ENCODE peak calls at places on chromosomes 13 and 19, in five cellular contexts. D, S, Q, B and O are unnamed samples.

GRCh38 chr13:48660356-48661076 is 6.8 kb downstream of the CYSLTR2 start:
- DNase-seq in D (no peak), S (no peak), Q (no peak), B (no peak), O (no peak)

GRCh38 chr19:3054972-3055740 is 7.1 kb downstream of the TLE5 start:
- DNase-seq in D (no peak), S (no peak), Q (no peak), B (no peak), O (no peak)

GRCh38 chr13:99371956-99372355 is 64.8 kb upstream of the GPR183 start:
- DNase-seq in D (peak), S (no peak), Q (no peak), B (peak), O (no peak)

GRCh38 chr19:47699360-47699917 is 13.8 kb upstream of the EHD2 start:
- DNase-seq in D (peak), S (no peak), Q (peak), B (no peak), O (peak)

GRCh38 chr19:50933640-50934039 is 19.2 kb downstream of the KLK5 start:
- DNase-seq in D (no peak), S (no peak), Q (no peak), B (no peak), O (no peak)

GRCh38 chr19:45406957-45407375 is 522 bp downstream of the POLR1G start:
- DNase-seq in D (no peak), S (no peak), Q (no peak), B (no peak), O (no peak)

GRCh38 chr19:13018037-13018914 is 23.0 kb downstream of the NFIX start:
- DNase-seq in D (no peak), S (no peak), Q (peak), B (no peak), O (peak)

GRCh38 chr13:97391201-97391600 is 42.8 kb upstream of the RAP2A start:
- DNase-seq in D (no peak), S (no peak), Q (no peak), B (no peak), O (no peak)

GRCh38 chr13:43991773-43992201 is 112.1 kb downstream of the LACC1 start:
- DNase-seq in D (no peak), S (no peak), Q (no peak), B (no peak), O (no peak)

GRCh38 chr13:20475927-20476691 is 49.5 kb downstream of the CRYL1 start:
- DNase-seq in D (peak), S (no peak), Q (no peak), B (peak), O (no peak)

DNA sequence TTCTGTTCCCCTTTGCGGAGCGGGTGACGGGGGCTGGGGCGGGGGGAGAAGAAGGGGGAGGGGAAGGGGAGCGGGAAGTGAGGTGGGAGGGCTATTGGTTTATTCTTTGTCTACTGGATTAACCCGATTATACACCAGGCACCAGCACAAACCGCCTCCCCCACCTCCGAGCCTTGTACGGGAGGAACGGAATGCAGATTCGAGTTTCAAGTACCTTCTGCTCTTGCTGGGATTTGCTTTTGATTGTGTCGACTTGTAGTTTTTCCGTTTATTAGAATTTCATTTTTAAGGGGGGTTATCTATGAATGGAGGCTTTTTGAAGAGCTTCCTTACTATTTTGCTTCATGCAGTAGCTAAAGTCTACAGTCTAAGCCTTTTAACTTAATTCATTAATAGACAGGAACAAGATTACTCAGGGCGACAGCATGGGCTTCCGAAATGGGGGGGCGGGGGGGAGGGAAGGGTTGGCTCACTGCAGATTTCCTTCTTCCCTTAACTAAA is 895 bp upstream of the SPRY2 start:
- DNase-seq in D (no peak), S (no peak), Q (peak), B (peak), O (peak)
- H3K4me3 ChIP-seq in D (peak), S (peak), Q (peak), B (no peak), O (peak)

DNA sequence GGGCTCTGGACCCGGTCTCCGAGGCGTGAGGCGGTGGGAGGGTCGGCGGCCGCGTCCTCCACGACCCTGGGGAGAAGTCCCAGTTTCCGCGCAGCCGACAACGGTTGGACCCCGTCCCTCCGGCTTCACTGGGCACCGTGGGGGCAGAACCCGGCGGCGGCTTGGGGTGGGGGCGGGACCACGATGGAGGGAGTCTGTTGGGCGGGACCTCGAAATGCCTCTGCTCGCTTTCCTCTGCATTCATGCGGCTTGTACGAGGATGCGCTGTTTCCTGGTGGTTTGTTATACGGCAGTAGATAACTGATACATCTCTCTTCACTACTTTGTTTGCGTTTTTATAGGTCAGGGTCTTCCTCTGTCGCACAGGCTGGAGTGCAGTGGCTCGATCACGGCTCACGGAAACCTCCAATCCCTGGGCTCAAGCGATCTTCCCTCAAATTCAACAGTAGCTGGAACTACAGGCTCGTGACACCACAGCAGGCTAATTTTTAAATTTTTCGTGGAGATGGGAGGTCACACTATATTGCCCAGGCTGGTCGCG is 24.6 kb upstream of the ZNF846 start:
- DNase-seq in D (peak), S (peak), Q (no peak), B (no peak), O (peak)
- H3K4me3 ChIP-seq in D (peak), S (peak), Q (peak), B (peak), O (peak)

GRCh38 chr19:2050349-2050990 is 574 bp downstream of the MKNK2 start:
- DNase-seq in D (no peak), S (no peak), Q (peak), B (peak), O (no peak)

GRCh38 chr19:2050991-2051770 is at the start of gene MKNK2:
- DNase-seq in D (peak), S (peak), Q (peak), B (peak), O (peak)

GRCh38 chr19:2053601-2054389 is 2.8 kb upstream of the MKNK2 start:
- DNase-seq in D (no peak), S (no peak), Q (no peak), B (peak), O (peak)

GRCh38 chr19:2049741-2050348 is 1.2 kb downstream of the MKNK2 start:
- DNase-seq in D (peak), S (no peak), Q (peak), B (peak), O (peak)

DNA sequence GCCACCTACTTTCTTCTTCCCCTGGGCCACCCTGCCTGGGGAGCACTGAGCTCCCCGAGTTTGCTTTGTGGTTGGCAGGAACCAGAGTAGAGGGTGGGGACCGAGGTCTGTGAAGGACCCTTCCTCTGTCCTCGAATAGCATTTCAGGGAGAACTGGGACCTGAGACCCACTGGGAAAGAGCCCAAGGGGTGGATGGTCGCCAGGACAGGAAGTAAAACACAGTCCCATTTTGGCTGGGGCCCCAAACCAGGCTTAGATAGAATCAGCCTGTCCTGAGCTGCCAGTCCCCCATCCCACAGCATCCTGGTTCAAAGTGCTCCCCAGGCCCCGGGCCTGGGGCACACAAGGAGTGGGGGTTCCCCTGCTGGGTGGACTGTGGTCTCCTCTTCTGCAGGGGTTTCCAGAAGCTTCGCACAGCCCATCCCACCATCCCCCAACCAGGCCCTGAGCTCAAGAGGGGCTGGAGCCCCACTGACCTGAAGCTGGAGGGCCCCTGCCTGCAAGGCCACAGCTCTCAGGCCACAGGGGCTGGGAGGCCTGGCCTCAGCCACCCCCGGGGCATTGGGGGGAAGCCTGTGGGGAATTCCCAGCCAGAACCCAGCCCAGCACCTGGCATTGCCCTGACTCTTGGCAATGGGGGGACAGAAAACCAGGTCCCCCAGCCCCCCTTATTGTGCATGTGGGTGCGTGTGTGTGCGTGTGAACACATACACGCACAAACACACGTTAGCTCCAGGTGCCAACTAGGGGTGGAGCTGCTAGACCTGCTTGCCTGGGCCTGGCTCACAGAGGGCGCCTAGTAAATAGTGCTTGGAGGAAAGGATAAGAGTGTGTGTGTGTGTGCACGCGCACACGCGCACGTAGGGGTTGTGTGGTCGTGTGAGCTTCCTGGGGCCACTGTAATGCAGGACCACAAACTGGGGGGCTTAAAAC is 994 bp upstream of the MKNK2 start:
- DNase-seq in D (no peak), S (no peak), Q (no peak), B (peak), O (peak)
- H3K4me3 ChIP-seq in D (peak), S (peak), Q (no peak), B (no peak), O (peak)

GRCh38 chr19:18119243-18120105 is 21.9 kb downstream of the MAST3 start:
- DNase-seq in D (peak), S (no peak), Q (no peak), B (peak), O (no peak)
- H3K4me3 ChIP-seq in D (peak), S (peak), Q (no peak), B (no peak), O (no peak)

DNA sequence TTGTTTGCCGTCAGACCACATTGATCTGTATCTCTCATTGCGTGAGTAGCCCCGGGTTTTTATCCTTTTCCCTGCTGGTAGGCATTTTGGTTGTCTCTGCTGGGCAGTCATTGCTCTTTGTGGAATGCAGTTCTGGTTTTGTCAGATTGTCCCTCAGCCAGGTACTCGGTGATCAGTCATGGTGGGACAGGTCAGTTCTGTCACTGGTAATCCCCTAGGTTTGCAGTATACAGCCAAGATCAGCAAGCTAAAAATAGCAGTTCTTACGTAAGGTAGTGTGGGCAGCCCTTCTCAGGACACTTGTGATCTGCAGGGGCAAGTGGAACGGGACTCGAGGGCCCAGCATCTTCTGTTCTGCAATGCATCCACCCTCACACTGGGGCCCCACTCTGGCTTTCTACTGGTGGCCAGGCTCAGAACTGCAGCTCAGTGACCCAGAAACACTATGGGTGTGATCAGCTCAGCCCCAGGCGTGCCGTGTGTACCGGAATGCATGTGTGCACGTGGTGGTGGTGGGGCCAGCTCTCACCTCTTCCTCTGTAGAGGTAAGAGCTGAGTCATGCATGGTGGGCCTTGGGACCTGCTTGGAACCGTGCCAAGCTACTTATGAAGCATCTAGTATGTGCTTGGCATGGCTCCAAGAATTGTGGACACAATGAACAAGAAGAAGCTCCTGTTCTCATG is 6.3 kb downstream of the PLEKHF1 start:
- DNase-seq in D (peak), S (peak), Q (no peak), B (peak), O (peak)
- H3K4me3 ChIP-seq in D (peak), S (peak), Q (no peak), B (no peak), O (peak)

DNA sequence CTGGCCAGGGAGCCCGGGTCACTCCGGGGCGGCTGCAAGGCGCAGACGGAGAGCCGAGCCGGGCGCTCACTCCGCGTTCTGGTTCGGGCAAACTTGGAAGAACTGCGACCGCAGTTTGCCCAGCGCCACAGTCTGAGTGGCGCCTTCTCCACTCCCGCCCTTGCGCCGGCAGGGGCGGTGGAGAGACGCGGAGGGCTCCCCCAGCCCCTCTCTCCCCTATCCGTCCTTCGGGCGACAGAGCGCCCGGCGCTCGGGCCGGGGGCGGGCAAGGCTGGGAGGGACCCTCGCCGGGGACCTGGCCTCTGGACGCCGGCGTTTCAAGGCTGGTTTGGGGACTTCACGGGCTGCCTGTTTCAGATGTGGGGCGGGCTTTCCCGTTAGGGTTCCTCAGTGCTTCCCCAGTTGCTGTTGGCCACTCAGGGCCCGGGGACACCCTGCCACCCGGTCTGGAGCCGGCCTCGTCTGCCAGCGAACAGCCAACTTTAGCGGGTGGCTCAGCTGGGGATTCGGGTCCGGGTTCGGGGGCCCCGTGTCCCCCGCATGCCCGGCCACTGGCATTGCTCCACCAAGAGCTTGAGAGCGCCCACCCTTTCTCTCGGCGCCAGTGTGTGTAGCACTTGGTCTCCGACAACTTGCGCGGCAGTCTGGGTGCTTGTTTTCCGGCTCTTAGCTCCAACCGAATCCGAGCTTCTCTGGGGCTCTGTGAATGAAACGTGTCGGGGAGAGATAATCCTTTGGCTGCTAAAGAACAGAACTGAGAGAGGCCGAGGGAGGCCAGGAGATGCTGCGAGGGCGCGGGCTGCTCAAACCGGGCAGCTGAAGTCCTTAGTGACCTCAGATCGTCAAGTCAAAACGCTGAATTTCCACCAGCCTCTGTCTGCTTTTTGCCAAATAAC is 1.5 kb downstream of the GPC6 start:
- DNase-seq in D (no peak), S (no peak), Q (peak), B (no peak), O (peak)
- H3K4me3 ChIP-seq in D (no peak), S (peak), Q (peak), B (peak), O (peak)

GRCh38 chr19:15122331-15123030 is 15.3 kb downstream of the SYDE1 start:
- DNase-seq in D (no peak), S (no peak), Q (no peak), B (no peak), O (no peak)

GRCh38 chr19:15123031-15123890 is 16.1 kb downstream of the SYDE1 start:
- DNase-seq in D (no peak), S (no peak), Q (no peak), B (no peak), O (no peak)

GRCh38 chr19:15125232-15126067 is 18.2 kb downstream of the SYDE1 start:
- DNase-seq in D (peak), S (peak), Q (peak), B (peak), O (peak)

GRCh38 chr19:15124572-15125231 is 17.5 kb downstream of the SYDE1 start:
- DNase-seq in D (peak), S (no peak), Q (peak), B (peak), O (no peak)

DNA sequence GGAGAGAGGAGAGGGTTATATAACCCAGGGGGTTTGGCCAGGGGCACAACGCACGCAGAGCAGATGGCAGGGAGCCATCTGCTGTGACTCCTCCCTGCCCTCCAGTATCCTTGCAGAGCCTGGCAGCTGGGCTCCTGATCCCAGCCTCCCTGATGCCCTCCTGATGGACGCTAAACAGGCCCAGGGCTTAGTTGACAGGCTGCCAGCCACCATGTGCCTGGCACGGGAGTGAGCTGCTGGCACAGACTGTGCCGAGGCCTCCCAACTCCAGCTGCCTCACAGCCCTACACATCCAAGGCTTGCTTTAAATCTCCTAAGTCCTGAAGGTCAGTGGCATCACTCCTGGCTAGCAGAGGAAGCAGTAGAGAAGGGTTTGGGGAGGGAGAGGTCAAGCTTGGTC is 16.7 kb downstream of the SYDE1 start:
- DNase-seq in D (no peak), S (no peak), Q (peak), B (no peak), O (peak)
- H3K4me3 ChIP-seq in D (no peak), S (no peak), Q (peak), B (no peak), O (no peak)

DNA sequence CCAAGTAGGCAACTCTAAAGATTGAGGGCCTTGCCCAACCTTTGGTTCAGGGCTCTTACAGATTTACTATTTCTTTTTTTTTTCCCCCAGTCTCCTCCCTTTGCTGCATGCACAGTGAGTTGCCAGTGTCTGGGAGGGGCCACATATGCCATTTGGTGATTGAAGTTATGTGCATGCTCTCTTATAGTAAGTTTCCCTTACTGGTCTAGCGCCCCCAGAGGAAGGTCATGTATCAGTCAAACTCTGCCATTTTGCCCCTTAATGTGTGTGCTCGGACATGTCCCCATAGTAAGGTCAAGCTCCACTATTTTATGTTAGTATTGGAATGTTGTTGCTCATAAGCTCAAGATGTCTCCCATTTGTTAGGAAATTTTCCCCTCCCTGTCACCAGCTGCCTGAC is 1138.0 kb upstream of the SLC10A2 start:
- DNase-seq in D (no peak), S (no peak), Q (no peak), B (no peak), O (no peak)
- H3K4me3 ChIP-seq in D (no peak), S (no peak), Q (no peak), B (no peak), O (no peak)

DNA sequence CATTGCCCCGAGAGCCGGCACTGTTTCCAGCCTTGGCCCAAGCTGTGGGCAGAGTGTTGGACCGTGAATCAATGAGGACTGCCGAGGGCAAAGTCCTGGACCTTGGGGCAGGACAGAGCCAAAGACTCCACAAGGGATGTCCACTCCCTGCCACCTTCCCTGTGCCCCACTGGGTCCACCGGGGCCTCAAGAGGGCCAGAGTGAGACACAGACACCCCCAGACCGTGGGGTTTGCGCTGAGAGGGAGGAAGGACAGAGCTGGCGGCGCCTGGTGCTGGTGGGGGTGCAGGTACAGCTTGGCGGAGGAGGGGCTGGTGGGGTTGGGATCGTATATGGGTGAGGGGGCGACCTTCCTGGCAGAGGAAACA is 11.8 kb downstream of the MAST3 start:
- DNase-seq in D (no peak), S (no peak), Q (no peak), B (peak), O (no peak)
- H3K4me3 ChIP-seq in D (peak), S (peak), Q (peak), B (no peak), O (peak)

GRCh38 chr13:45373116-45373606 is 32.2 kb upstream of the TPT1 start:
- DNase-seq in D (no peak), S (no peak), Q (no peak), B (no peak), O (no peak)
- H3K4me3 ChIP-seq in D (no peak), S (no peak), Q (no peak), B (no peak), O (no peak)